ENCODE peak calls at places on chromosomes 2 and 18, in ten cellular contexts. One of them, this sample, is unnamed.

GRCh38 chr18:32271649-32272324 is 81.9 kb downstream of the MEP1B start:
- DNase-seq in GM23338: peak
- DNase-seq in BJ: no peak
- DNase-seq in HFF-Myc: peak
- DNase-seq in IMR-90: peak
- DNase-seq in neural progenitor cell: peak
- DNase-seq in lower lobe of right lung: no peak
- DNase-seq in colonic mucosa: no peak
- DNase-seq in astrocyte of the spinal cord: peak
- DNase-seq in PC-3: peak
- DNase-seq in this sample: peak

GRCh38 chr2:96768083-96768561 is 7.4 kb downstream of the CNNM4 start:
- DNase-seq in PC-3: peak
- DNase-seq in HFF-Myc: no peak
- DNase-seq in lower lobe of right lung: no peak
- DNase-seq in GM23338: no peak
- DNase-seq in astrocyte of the spinal cord: no peak
- DNase-seq in IMR-90: no peak
- DNase-seq in neural progenitor cell: no peak
- DNase-seq in colonic mucosa: peak
- DNase-seq in BJ: no peak
- DNase-seq in this sample: no peak

GRCh38 chr2:64192080-64192479 is 47.9 kb upstream of the PELI1 start:
- DNase-seq in neural progenitor cell: no peak
- DNase-seq in PC-3: no peak
- DNase-seq in HFF-Myc: no peak
- DNase-seq in IMR-90: no peak
- DNase-seq in astrocyte of the spinal cord: no peak
- DNase-seq in lower lobe of right lung: no peak
- DNase-seq in BJ: no peak
- DNase-seq in GM23338: no peak
- DNase-seq in colonic mucosa: no peak
- DNase-seq in this sample: no peak

GRCh38 chr18:79523221-79523737 is 127.5 kb downstream of the NFATC1 start:
- DNase-seq in PC-3: no peak
- DNase-seq in BJ: no peak
- DNase-seq in astrocyte of the spinal cord: no peak
- DNase-seq in lower lobe of right lung: peak
- DNase-seq in GM23338: no peak
- DNase-seq in IMR-90: no peak
- DNase-seq in HFF-Myc: no peak
- DNase-seq in neural progenitor cell: no peak
- DNase-seq in colonic mucosa: no peak
- DNase-seq in this sample: no peak

GRCh38 chr2:84424152-84424551 is 34.9 kb downstream of the SUCLG1 start:
- DNase-seq in neural progenitor cell: no peak
- DNase-seq in HFF-Myc: no peak
- DNase-seq in BJ: no peak
- DNase-seq in IMR-90: peak
- DNase-seq in GM23338: peak
- DNase-seq in lower lobe of right lung: no peak
- DNase-seq in colonic mucosa: no peak
- DNase-seq in astrocyte of the spinal cord: peak
- DNase-seq in PC-3: peak
- DNase-seq in this sample: no peak

GRCh38 chr2:30939354-30939753 is 132.1 kb upstream of the CAPN13 start:
- DNase-seq in neural progenitor cell: no peak
- DNase-seq in BJ: no peak
- DNase-seq in astrocyte of the spinal cord: no peak
- DNase-seq in PC-3: no peak
- DNase-seq in lower lobe of right lung: no peak
- DNase-seq in GM23338: no peak
- DNase-seq in colonic mucosa: no peak
- DNase-seq in HFF-Myc: no peak
- DNase-seq in IMR-90: no peak
- DNase-seq in this sample: no peak

GRCh38 chr2:64938607-64939285 is 50.5 kb upstream of the SLC1A4 start:
- DNase-seq in IMR-90: no peak
- DNase-seq in astrocyte of the spinal cord: no peak
- DNase-seq in lower lobe of right lung: no peak
- DNase-seq in neural progenitor cell: no peak
- DNase-seq in GM23338: no peak
- DNase-seq in HFF-Myc: no peak
- DNase-seq in PC-3: no peak
- DNase-seq in BJ: no peak
- DNase-seq in colonic mucosa: no peak
- DNase-seq in this sample: no peak

GRCh38 chr2:152558174-152559091 is 158.8 kb downstream of the PRPF40A start:
- DNase-seq in neural progenitor cell: no peak
- DNase-seq in IMR-90: peak
- DNase-seq in PC-3: peak
- DNase-seq in HFF-Myc: peak
- DNase-seq in BJ: peak
- DNase-seq in colonic mucosa: no peak
- DNase-seq in lower lobe of right lung: no peak
- DNase-seq in GM23338: no peak
- DNase-seq in astrocyte of the spinal cord: peak
- DNase-seq in this sample: peak

GRCh38 chr18:30415903-30416302 is 626.6 kb downstream of the DSC3 start:
- DNase-seq in PC-3: peak
- DNase-seq in GM23338: no peak
- DNase-seq in neural progenitor cell: no peak
- DNase-seq in IMR-90: no peak
- DNase-seq in HFF-Myc: no peak
- DNase-seq in BJ: no peak
- DNase-seq in lower lobe of right lung: no peak
- DNase-seq in astrocyte of the spinal cord: no peak
- DNase-seq in colonic mucosa: no peak
- DNase-seq in this sample: no peak

GRCh38 chr2:176577054-176577453 is 307.8 kb downstream of the MTX2 start:
- DNase-seq in IMR-90: no peak
- DNase-seq in lower lobe of right lung: no peak
- DNase-seq in neural progenitor cell: no peak
- DNase-seq in astrocyte of the spinal cord: no peak
- DNase-seq in BJ: no peak
- DNase-seq in colonic mucosa: no peak
- DNase-seq in GM23338: no peak
- DNase-seq in HFF-Myc: no peak
- DNase-seq in PC-3: no peak
- DNase-seq in this sample: no peak

GRCh38 chr2:55707751-55708150 is 14.1 kb upstream of the PNPT1 start:
- DNase-seq in lower lobe of right lung: no peak
- DNase-seq in colonic mucosa: no peak
- DNase-seq in PC-3: no peak
- DNase-seq in HFF-Myc: no peak
- DNase-seq in neural progenitor cell: peak
- DNase-seq in IMR-90: no peak
- DNase-seq in GM23338: no peak
- DNase-seq in BJ: no peak
- DNase-seq in astrocyte of the spinal cord: no peak
- DNase-seq in this sample: no peak

GRCh38 chr2:195842932-195843331 is 185.9 kb downstream of the SLC39A10 start:
- DNase-seq in lower lobe of right lung: no peak
- DNase-seq in IMR-90: no peak
- DNase-seq in HFF-Myc: no peak
- DNase-seq in colonic mucosa: no peak
- DNase-seq in PC-3: no peak
- DNase-seq in astrocyte of the spinal cord: no peak
- DNase-seq in neural progenitor cell: no peak
- DNase-seq in BJ: no peak
- DNase-seq in GM23338: no peak
- DNase-seq in this sample: no peak

GRCh38 chr18:47899107-47899840 is 31.2 kb downstream of the SMAD2 start:
- DNase-seq in GM23338: peak
- DNase-seq in IMR-90: peak
- DNase-seq in BJ: no peak
- DNase-seq in HFF-Myc: no peak
- DNase-seq in neural progenitor cell: peak
- DNase-seq in astrocyte of the spinal cord: no peak
- DNase-seq in colonic mucosa: no peak
- DNase-seq in PC-3: no peak
- DNase-seq in lower lobe of right lung: no peak
- DNase-seq in this sample: no peak

GRCh38 chr2:99159594-99159993 is 4.8 kb downstream of the LIPT1 start:
- DNase-seq in astrocyte of the spinal cord: no peak
- DNase-seq in PC-3: peak
- DNase-seq in colonic mucosa: no peak
- DNase-seq in IMR-90: no peak
- DNase-seq in BJ: no peak
- DNase-seq in lower lobe of right lung: no peak
- DNase-seq in GM23338: no peak
- DNase-seq in neural progenitor cell: no peak
- DNase-seq in HFF-Myc: no peak
- DNase-seq in this sample: no peak

GRCh38 chr2:165126244-165126643 is 77.6 kb downstream of the SCN3A start:
- DNase-seq in astrocyte of the spinal cord: no peak
- DNase-seq in BJ: no peak
- DNase-seq in HFF-Myc: no peak
- DNase-seq in GM23338: no peak
- DNase-seq in colonic mucosa: no peak
- DNase-seq in PC-3: no peak
- DNase-seq in IMR-90: no peak
- DNase-seq in neural progenitor cell: no peak
- DNase-seq in lower lobe of right lung: no peak
- DNase-seq in this sample: no peak
- H3K4me3 ChIP-seq in astrocyte of the spinal cord: no peak
- H3K4me3 ChIP-seq in BJ: no peak
- H3K4me3 ChIP-seq in HFF-Myc: no peak
- H3K4me3 ChIP-seq in GM23338: no peak
- H3K4me3 ChIP-seq in colonic mucosa: no peak
- H3K4me3 ChIP-seq in PC-3: no peak
- H3K4me3 ChIP-seq in IMR-90: no peak
- H3K4me3 ChIP-seq in neural progenitor cell: no peak
- H3K4me3 ChIP-seq in lower lobe of right lung: no peak
- H3K4me3 ChIP-seq in this sample: no peak

DNA sequence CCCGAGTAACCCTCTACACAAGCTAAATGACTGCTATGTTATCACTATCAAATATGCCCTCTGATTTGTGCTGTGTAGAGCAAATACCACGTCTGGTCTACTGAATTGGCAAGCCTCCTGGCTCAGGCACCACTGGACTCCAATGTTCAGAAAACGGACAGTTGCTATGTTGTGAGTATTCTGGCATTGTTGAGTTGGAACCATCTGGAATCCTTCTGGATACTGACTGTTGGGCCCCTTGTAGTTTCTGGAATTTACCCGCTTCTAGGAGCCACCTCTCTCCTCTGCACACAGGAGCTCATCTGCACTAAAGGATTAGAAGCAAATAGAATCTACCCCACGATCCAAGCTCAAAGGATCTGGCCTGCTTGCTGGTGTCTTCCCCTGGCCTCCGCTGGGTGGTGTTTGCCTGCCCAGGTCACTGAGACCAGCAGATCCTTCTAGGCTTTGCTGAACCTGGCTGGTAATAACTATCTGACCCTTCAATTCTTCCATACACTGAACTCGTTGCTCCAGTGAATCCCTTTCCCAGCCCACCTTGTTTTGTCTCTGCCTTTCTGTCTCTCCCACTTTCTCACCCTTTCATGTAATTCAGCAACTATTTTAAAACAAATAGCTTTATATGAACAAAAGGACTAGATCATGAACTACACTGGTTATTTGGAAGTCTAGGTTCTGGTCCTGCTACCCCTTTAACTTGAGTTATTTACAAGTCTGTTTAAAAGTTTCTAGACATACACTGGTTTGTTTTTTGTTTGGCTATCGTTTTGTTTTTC is 2.1 kb upstream of the HAAO start:
- DNase-seq in astrocyte of the spinal cord: no peak
- DNase-seq in PC-3: no peak
- DNase-seq in HFF-Myc: no peak
- DNase-seq in neural progenitor cell: peak
- DNase-seq in BJ: no peak
- DNase-seq in lower lobe of right lung: no peak
- DNase-seq in GM23338: peak
- DNase-seq in IMR-90: no peak
- DNase-seq in colonic mucosa: no peak
- DNase-seq in this sample: peak
- TF ChIP-seq CTCF in astrocyte of the spinal cord: peak
- TF ChIP-seq CTCF in PC-3: no peak
- TF ChIP-seq CTCF in HFF-Myc: peak
- TF ChIP-seq CTCF in neural progenitor cell: peak
- TF ChIP-seq CTCF in BJ: peak
- TF ChIP-seq CTCF in lower lobe of right lung: no peak
- TF ChIP-seq CTCF in GM23338: peak
- TF ChIP-seq CTCF in IMR-90: no peak
- TF ChIP-seq CTCF in colonic mucosa: no peak
- TF ChIP-seq CTCF in this sample: peak

DNA sequence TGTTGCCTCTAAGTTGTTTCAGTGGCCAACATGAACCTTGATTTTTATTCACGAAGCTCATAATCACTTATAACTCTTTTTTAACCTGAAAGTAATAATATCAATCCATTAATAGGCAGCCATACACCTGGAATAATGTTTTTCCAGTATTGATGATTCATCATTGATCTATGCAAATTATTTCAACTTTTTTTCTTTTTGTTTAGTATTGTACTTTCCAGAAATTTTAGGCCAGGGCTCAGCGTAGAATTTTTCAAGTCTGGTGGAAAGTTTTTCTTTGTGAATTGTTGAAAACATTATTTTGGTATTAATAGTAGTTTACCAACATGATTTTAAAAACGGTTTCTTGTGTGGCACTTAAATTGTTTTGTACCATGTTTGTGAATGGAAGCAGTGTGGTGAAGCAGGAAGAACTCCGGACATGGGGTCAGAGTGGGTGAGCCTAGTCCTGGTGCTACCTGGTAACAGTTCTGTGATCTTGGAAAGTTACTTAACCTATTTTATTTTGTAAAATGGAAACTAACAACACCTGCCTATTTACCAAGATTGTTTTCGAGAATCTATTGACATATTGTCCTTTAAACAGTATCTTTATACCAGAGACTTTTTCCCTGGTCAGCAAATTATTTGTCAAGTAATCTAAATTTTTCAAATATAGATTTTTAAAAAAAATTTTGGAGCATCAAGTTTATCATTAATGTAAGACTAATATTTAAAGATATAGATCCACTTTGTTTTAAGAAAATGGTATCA is 2.3 kb downstream of the INSIG2 start:
- DNase-seq in PC-3: no peak
- DNase-seq in lower lobe of right lung: no peak
- DNase-seq in BJ: no peak
- DNase-seq in HFF-Myc: no peak
- DNase-seq in IMR-90: no peak
- DNase-seq in neural progenitor cell: no peak
- DNase-seq in astrocyte of the spinal cord: no peak
- DNase-seq in colonic mucosa: no peak
- DNase-seq in GM23338: no peak
- DNase-seq in this sample: no peak
- H3K4me3 ChIP-seq in PC-3: peak
- H3K4me3 ChIP-seq in lower lobe of right lung: no peak
- H3K4me3 ChIP-seq in BJ: no peak
- H3K4me3 ChIP-seq in HFF-Myc: no peak
- H3K4me3 ChIP-seq in IMR-90: no peak
- H3K4me3 ChIP-seq in neural progenitor cell: peak
- H3K4me3 ChIP-seq in astrocyte of the spinal cord: no peak
- H3K4me3 ChIP-seq in colonic mucosa: no peak
- H3K4me3 ChIP-seq in GM23338: peak
- H3K4me3 ChIP-seq in this sample: no peak

DNA sequence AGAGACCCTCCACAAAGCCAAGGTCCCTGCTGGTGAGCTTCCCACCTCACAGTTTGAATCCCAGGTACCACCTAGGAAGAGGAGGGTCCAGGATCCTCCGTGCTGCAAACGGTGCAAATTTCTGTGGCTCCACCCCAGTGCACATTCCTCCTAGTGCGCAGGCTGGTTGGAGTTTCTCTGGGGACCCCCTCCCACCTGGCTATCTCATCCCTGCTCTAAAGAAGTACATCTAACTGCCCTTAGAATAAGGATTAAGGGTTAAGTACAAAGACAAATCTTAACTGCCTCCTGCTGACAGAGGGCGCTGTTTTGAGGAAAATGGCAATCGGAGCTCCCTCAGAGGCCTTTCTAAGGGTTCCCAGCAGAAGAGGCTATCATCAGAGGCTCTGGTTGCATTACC is 109.6 kb upstream of the FSIP2 start:
- DNase-seq in neural progenitor cell: peak
- DNase-seq in astrocyte of the spinal cord: no peak
- DNase-seq in HFF-Myc: no peak
- DNase-seq in lower lobe of right lung: no peak
- DNase-seq in BJ: no peak
- DNase-seq in GM23338: peak
- DNase-seq in colonic mucosa: peak
- DNase-seq in IMR-90: no peak
- DNase-seq in PC-3: peak
- DNase-seq in this sample: no peak
- TF ChIP-seq CTCF in neural progenitor cell: peak
- TF ChIP-seq CTCF in astrocyte of the spinal cord: no peak
- TF ChIP-seq CTCF in HFF-Myc: no peak
- TF ChIP-seq CTCF in lower lobe of right lung: no peak
- TF ChIP-seq CTCF in BJ: no peak
- TF ChIP-seq CTCF in GM23338: peak
- TF ChIP-seq CTCF in colonic mucosa: peak
- TF ChIP-seq CTCF in IMR-90: no peak
- TF ChIP-seq CTCF in PC-3: peak
- TF ChIP-seq CTCF in this sample: no peak

This sample was measured in foreskin fibroblast.